ENCODE peak calls at places on chromosomes 2 and 18, in eight cellular contexts. A, J, V, B, Q, G, R and P are unnamed samples. For H3K36me3, the result is how much of the 10 kb centered on the place peaks cover.

GRCh38 chr18:55096261-55097026 is 137.2 kb upstream of the CCDC68 start:
- DNase-seq in A (no peak), J (peak), V (no peak), B (peak), Q (peak), G (no peak), R (peak), P (no peak)

GRCh38 chr2:134259571-134259970 is 5.7 kb downstream of the MGAT5 start:
- DNase-seq in A (no peak), J (no peak), V (no peak), B (no peak), Q (no peak), G (no peak), R (no peak), P (no peak)

GRCh38 chr18:75678662-75679061 is 251.2 kb upstream of the SMIM21 start:
- DNase-seq in A (no peak), J (no peak), V (no peak), B (no peak), Q (no peak), G (no peak), R (no peak), P (no peak)

GRCh38 chr2:120992791-120993555 is 257.3 kb downstream of the GLI2 start:
- DNase-seq in A (peak), J (no peak), V (no peak), B (no peak), Q (no peak), G (no peak), R (no peak), P (peak)

GRCh38 chr2:168683996-168684395 is 118.4 kb upstream of the NOSTRIN start:
- DNase-seq in A (no peak), J (no peak), V (no peak), B (no peak), Q (no peak), G (no peak), R (no peak), P (no peak)

GRCh38 chr2:197890160-197890559 is 85.8 kb downstream of the PLCL1 start:
- DNase-seq in A (no peak), J (no peak), V (no peak), B (no peak), Q (no peak), G (no peak), R (no peak), P (no peak)

GRCh38 chr2:21461754-21462153 is 338.0 kb downstream of the TDRD15 start:
- DNase-seq in A (no peak), J (no peak), V (no peak), B (no peak), Q (no peak), G (no peak), R (no peak), P (no peak)

GRCh38 chr18:49664086-49664890 is 102.4 kb downstream of the LIPG start:
- DNase-seq in A (no peak), J (no peak), V (no peak), B (no peak), Q (no peak), G (no peak), R (peak), P (no peak)

GRCh38 chr2:222756362-222756831 is 84.9 kb downstream of the MOGAT1 start:
- DNase-seq in A (no peak), J (no peak), V (no peak), B (no peak), Q (no peak), G (no peak), R (no peak), P (no peak)

GRCh38 chr2:117698287-117698686 is 116.2 kb upstream of the DDX18 start:
- DNase-seq in A (no peak), J (no peak), V (no peak), B (no peak), Q (no peak), G (no peak), R (no peak), P (no peak)

GRCh38 chr2:236663267-236663666 is 93.6 kb downstream of the ACKR3 start:
- DNase-seq in A (peak), J (peak), V (no peak), B (no peak), Q (peak), G (no peak), R (peak), P (no peak)

GRCh38 chr2:199316851-199317250 is 140.9 kb downstream of the SATB2 start:
- DNase-seq in A (no peak), J (no peak), V (no peak), B (no peak), Q (no peak), G (no peak), R (peak), P (no peak)
- H3K4me3 ChIP-seq in A (no peak), J (no peak), V (no peak), B (no peak), Q (no peak), G (no peak), R (no peak), P (no peak)

GRCh38 chr2:24708537-24709152 is 84.5 kb downstream of the PTRHD1 start:
- DNase-seq in A (no peak), J (peak), V (no peak), B (no peak), Q (peak), G (no peak), R (no peak), P (no peak)
- H3K36me3 ChIP-seq in A (under half), J (under half), V (half or more), B (under half), Q (under half), G (under half), R (under half), P (under half)

DNA sequence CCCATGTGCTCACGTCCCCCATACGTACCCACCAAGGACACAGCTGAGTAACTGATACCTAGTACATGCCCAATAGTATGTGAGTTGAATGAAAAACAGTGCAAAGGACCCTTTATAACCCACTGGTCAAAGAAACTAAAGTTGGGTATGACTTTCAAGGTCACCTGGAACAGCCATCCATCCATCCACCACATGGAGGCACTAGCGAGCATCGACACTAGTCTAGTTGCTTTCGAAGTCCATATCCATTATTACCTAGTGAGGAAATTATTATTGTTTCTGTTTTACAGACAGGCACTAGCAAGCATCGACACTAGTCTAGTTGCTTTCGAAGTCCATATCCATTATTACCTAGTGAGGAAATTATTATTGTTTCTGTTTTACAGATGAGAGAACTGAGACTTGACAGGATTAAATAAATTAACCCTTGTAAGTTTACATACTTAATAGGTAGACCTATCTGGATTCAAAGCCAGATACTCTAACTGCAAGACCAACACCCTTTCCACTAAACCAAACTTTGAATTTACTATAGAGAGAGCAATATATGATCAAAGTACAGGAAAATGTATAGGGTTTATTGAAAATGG is 233.7 kb downstream of the METTL4 start:
- DNase-seq in A (no peak), J (no peak), V (no peak), B (peak), Q (no peak), G (no peak), R (peak), P (peak)
- TF ChIP-seq CTCF in A (peak), J (peak), V (peak), B (peak), Q (peak), G (peak), R (peak), P (peak)

GRCh38 chr2:105643405-105644173 is 101.1 kb upstream of the NCK2 start:
- DNase-seq in A (no peak), J (no peak), V (no peak), B (no peak), Q (no peak), G (no peak), R (no peak), P (no peak)
- H3K4me3 ChIP-seq in A (no peak), J (no peak), V (no peak), B (no peak), Q (no peak), G (peak), R (no peak), P (no peak)

GRCh38 chr2:73855526-73855925 is 26.8 kb downstream of the STAMBP start:
- DNase-seq in A (no peak), J (peak), V (no peak), B (no peak), Q (no peak), G (no peak), R (no peak), P (no peak)
- H3K36me3 ChIP-seq in A (half or more), J (under half), V (half or more), B (under half), Q (under half), G (under half), R (under half), P (under half)

GRCh38 chr2:129462967-129463366 is 516.5 kb upstream of the RAB6C start:
- DNase-seq in A (no peak), J (no peak), V (no peak), B (no peak), Q (no peak), G (no peak), R (no peak), P (no peak)
- TF ChIP-seq CTCF in A (no peak), J (no peak), V (no peak), B (no peak), Q (no peak), G (no peak), R (no peak), P (no peak)

GRCh38 chr2:53784431-53784830 is 2.3 kb downstream of the ASB3 start:
- DNase-seq in A (no peak), J (peak), V (no peak), B (no peak), Q (no peak), G (no peak), R (no peak), P (no peak)

GRCh38 chr2:53787255-53787910 is 539 bp downstream of the ERLEC1 start:
- DNase-seq in A (peak), J (peak), V (no peak), B (no peak), Q (peak), G (no peak), R (no peak), P (no peak)

GRCh38 chr2:53787911-53788289 is 1.1 kb downstream of the ERLEC1 start:
- DNase-seq in A (no peak), J (no peak), V (no peak), B (no peak), Q (peak), G (no peak), R (no peak), P (no peak)

GRCh38 chr2:53786371-53787254 is at the start of the genes ASB3 and ERLEC1:
- DNase-seq in A (peak), J (peak), V (peak), B (peak), Q (peak), G (peak), R (peak), P (peak)

GRCh38 chr2:53785378-53785777 is 1.4 kb downstream of the ASB3 start:
- DNase-seq in A (no peak), J (no peak), V (no peak), B (no peak), Q (no peak), G (no peak), R (no peak), P (no peak)
- H3K4me3 ChIP-seq in A (peak), J (peak), V (peak), B (peak), Q (no peak), G (peak), R (no peak), P (peak)

GRCh38 chr18:199768-200167 is 41.4 kb downstream of the USP14 start:
- DNase-seq in A (no peak), J (no peak), V (no peak), B (no peak), Q (no peak), G (no peak), R (no peak), P (no peak)

GRCh38 chr18:195651-196050 is 37.3 kb downstream of the USP14 start:
- DNase-seq in A (no peak), J (no peak), V (no peak), B (no peak), Q (no peak), G (no peak), R (no peak), P (no peak)

GRCh38 chr18:199214-199613 is 40.9 kb downstream of the USP14 start:
- DNase-seq in A (no peak), J (no peak), V (no peak), B (no peak), Q (no peak), G (no peak), R (no peak), P (no peak)
- H3K36me3 ChIP-seq in A (under half), J (under half), V (half or more), B (under half), Q (under half), G (under half), R (under half), P (under half)